ENCODE peak calls at places on chromosomes 3 and 15, in ten cellular contexts. One of them, this sample, is unnamed.

GRCh38 chr3:143786229-143787199 is 61.8 kb downstream of the SLC9A9 start:
- DNase-seq in activated naive CD8-positive, alpha-beta T cell treated with anti-CD3 and anti-CD28 coated beads, Interleukin-2, amount 10 ng/mL, durations not matched to agents 7 days and 5 days: no peak
- DNase-seq in astrocyte of the spinal cord: peak
- DNase-seq in endothelial cell: no peak
- DNase-seq in T-helper 2 cell: no peak
- DNase-seq in NCI-H1105 treated with DMSO at 0.1 percent for 48 hours: no peak
- DNase-seq in NCI-H69: no peak
- DNase-seq in hepatic stellate cell: peak
- DNase-seq in esophagus muscularis mucosa: no peak
- DNase-seq in EH: no peak
- DNase-seq in this sample: no peak

GRCh38 chr3:8755564-8756237 is 13.7 kb downstream of the OXTR start:
- DNase-seq in activated naive CD8-positive, alpha-beta T cell treated with anti-CD3 and anti-CD28 coated beads, Interleukin-2, amount 10 ng/mL, durations not matched to agents 7 days and 5 days: no peak
- DNase-seq in astrocyte of the spinal cord: no peak
- DNase-seq in endothelial cell: no peak
- DNase-seq in T-helper 2 cell: no peak
- DNase-seq in NCI-H1105 treated with DMSO at 0.1 percent for 48 hours: no peak
- DNase-seq in NCI-H69: no peak
- DNase-seq in hepatic stellate cell: no peak
- DNase-seq in esophagus muscularis mucosa: no peak
- DNase-seq in EH: peak
- DNase-seq in this sample: no peak

GRCh38 chr3:93981649-93982048 is 1.7 kb downstream of the ARL13B start:
- DNase-seq in activated naive CD8-positive, alpha-beta T cell treated with anti-CD3 and anti-CD28 coated beads, Interleukin-2, amount 10 ng/mL, durations not matched to agents 7 days and 5 days: no peak
- DNase-seq in astrocyte of the spinal cord: no peak
- DNase-seq in endothelial cell: no peak
- DNase-seq in T-helper 2 cell: no peak
- DNase-seq in NCI-H1105 treated with DMSO at 0.1 percent for 48 hours: no peak
- DNase-seq in NCI-H69: no peak
- DNase-seq in hepatic stellate cell: no peak
- DNase-seq in esophagus muscularis mucosa: no peak
- DNase-seq in EH: no peak
- DNase-seq in this sample: no peak

GRCh38 chr3:126731044-126731443 is 27.0 kb downstream of the CHCHD6 start:
- DNase-seq in activated naive CD8-positive, alpha-beta T cell treated with anti-CD3 and anti-CD28 coated beads, Interleukin-2, amount 10 ng/mL, durations not matched to agents 7 days and 5 days: peak
- DNase-seq in astrocyte of the spinal cord: no peak
- DNase-seq in endothelial cell: no peak
- DNase-seq in T-helper 2 cell: peak
- DNase-seq in NCI-H1105 treated with DMSO at 0.1 percent for 48 hours: no peak
- DNase-seq in NCI-H69: no peak
- DNase-seq in hepatic stellate cell: no peak
- DNase-seq in esophagus muscularis mucosa: no peak
- DNase-seq in EH: no peak
- DNase-seq in this sample: no peak

GRCh38 chr3:26280517-26280916 is 342.1 kb upstream of the LRRC3B start:
- DNase-seq in activated naive CD8-positive, alpha-beta T cell treated with anti-CD3 and anti-CD28 coated beads, Interleukin-2, amount 10 ng/mL, durations not matched to agents 7 days and 5 days: no peak
- DNase-seq in astrocyte of the spinal cord: no peak
- DNase-seq in endothelial cell: no peak
- DNase-seq in T-helper 2 cell: no peak
- DNase-seq in NCI-H1105 treated with DMSO at 0.1 percent for 48 hours: no peak
- DNase-seq in NCI-H69: no peak
- DNase-seq in hepatic stellate cell: no peak
- DNase-seq in esophagus muscularis mucosa: no peak
- DNase-seq in EH: no peak
- DNase-seq in this sample: no peak

GRCh38 chr15:40859206-40859851 is 14.7 kb downstream of the RHOV start:
- DNase-seq in activated naive CD8-positive, alpha-beta T cell treated with anti-CD3 and anti-CD28 coated beads, Interleukin-2, amount 10 ng/mL, durations not matched to agents 7 days and 5 days: peak
- DNase-seq in astrocyte of the spinal cord: peak
- DNase-seq in endothelial cell: peak
- DNase-seq in T-helper 2 cell: peak
- DNase-seq in NCI-H1105 treated with DMSO at 0.1 percent for 48 hours: peak
- DNase-seq in NCI-H69: peak
- DNase-seq in hepatic stellate cell: peak
- DNase-seq in esophagus muscularis mucosa: no peak
- DNase-seq in EH: peak
- DNase-seq in this sample: peak

GRCh38 chr3:67719333-67719732 is 64.9 kb upstream of the SUCLG2 start:
- DNase-seq in activated naive CD8-positive, alpha-beta T cell treated with anti-CD3 and anti-CD28 coated beads, Interleukin-2, amount 10 ng/mL, durations not matched to agents 7 days and 5 days: no peak
- DNase-seq in astrocyte of the spinal cord: peak
- DNase-seq in endothelial cell: no peak
- DNase-seq in T-helper 2 cell: no peak
- DNase-seq in NCI-H1105 treated with DMSO at 0.1 percent for 48 hours: no peak
- DNase-seq in NCI-H69: no peak
- DNase-seq in hepatic stellate cell: peak
- DNase-seq in esophagus muscularis mucosa: no peak
- DNase-seq in EH: peak
- DNase-seq in this sample: no peak

GRCh38 chr3:155428558-155428957 is 135.1 kb upstream of the STRIT1 start:
- DNase-seq in activated naive CD8-positive, alpha-beta T cell treated with anti-CD3 and anti-CD28 coated beads, Interleukin-2, amount 10 ng/mL, durations not matched to agents 7 days and 5 days: no peak
- DNase-seq in astrocyte of the spinal cord: peak
- DNase-seq in endothelial cell: no peak
- DNase-seq in T-helper 2 cell: no peak
- DNase-seq in NCI-H1105 treated with DMSO at 0.1 percent for 48 hours: no peak
- DNase-seq in NCI-H69: no peak
- DNase-seq in hepatic stellate cell: no peak
- DNase-seq in esophagus muscularis mucosa: peak
- DNase-seq in EH: peak
- DNase-seq in this sample: no peak

GRCh38 chr3:66428733-66429132 is 72.1 kb downstream of the LRIG1 start:
- DNase-seq in activated naive CD8-positive, alpha-beta T cell treated with anti-CD3 and anti-CD28 coated beads, Interleukin-2, amount 10 ng/mL, durations not matched to agents 7 days and 5 days: no peak
- DNase-seq in astrocyte of the spinal cord: peak
- DNase-seq in endothelial cell: no peak
- DNase-seq in T-helper 2 cell: no peak
- DNase-seq in NCI-H1105 treated with DMSO at 0.1 percent for 48 hours: peak
- DNase-seq in NCI-H69: peak
- DNase-seq in hepatic stellate cell: peak
- DNase-seq in esophagus muscularis mucosa: no peak
- DNase-seq in EH: peak
- DNase-seq in this sample: peak

GRCh38 chr15:98778263-98778959 is 130.1 kb downstream of the IGF1R start:
- DNase-seq in activated naive CD8-positive, alpha-beta T cell treated with anti-CD3 and anti-CD28 coated beads, Interleukin-2, amount 10 ng/mL, durations not matched to agents 7 days and 5 days: no peak
- DNase-seq in astrocyte of the spinal cord: no peak
- DNase-seq in endothelial cell: no peak
- DNase-seq in T-helper 2 cell: no peak
- DNase-seq in NCI-H1105 treated with DMSO at 0.1 percent for 48 hours: no peak
- DNase-seq in NCI-H69: no peak
- DNase-seq in hepatic stellate cell: no peak
- DNase-seq in esophagus muscularis mucosa: peak
- DNase-seq in EH: no peak
- DNase-seq in this sample: no peak